ENCODE peak calls at places on chromosomes 5 and 9, in seven cellular contexts. O is GM23338, T is breast epithelium, A is GM12892, R is stomach, E is HCT116, V is suprapubic skin. Y is an unnamed sample.

GRCh38 chr5:89280103-89281037 is 397.4 kb upstream of the MEF2C start:
- DNase-seq in O (no peak), V (no peak), A (no peak), E (no peak), T (no peak), R (no peak), Y (no peak)

GRCh38 chr9:6382681-6383080 is 30.3 kb upstream of the UHRF2 start:
- DNase-seq in R (no peak), E (no peak), O (no peak), V (no peak), T (no peak), A (no peak), Y (no peak)

GRCh38 chr5:65506961-65507360 is 25.2 kb upstream of the ADAMTS6 start:
- DNase-seq in E (no peak), V (no peak), A (no peak), R (no peak), O (no peak), T (no peak), Y (no peak)

GRCh38 chr5:84524491-84524890 is 139.8 kb upstream of the EDIL3 start:
- DNase-seq in A (no peak), E (no peak), O (no peak), R (no peak), T (no peak), V (no peak), Y (no peak)

GRCh38 chr5:77957931-77958476 is 181.9 kb upstream of the TBCA start:
- DNase-seq in R (no peak), V (no peak), E (no peak), A (no peak), O (peak; percentile 62), T (no peak), Y (no peak)

GRCh38 chr5:57175586-57175985 is 1.7 kb downstream of the GPBP1 start:
- DNase-seq in T (no peak), A (no peak), E (no peak), O (peak; percentile 50), R (no peak), V (no peak), Y (no peak)

GRCh38 chr9:98230354-98230753 is 25.1 kb downstream of the TBC1D2 start:
- DNase-seq in R (no peak), E (no peak), A (no peak), V (no peak), O (no peak), T (no peak), Y (no peak)

GRCh38 chr5:149264432-149265069 is 7.1 kb upstream of the AFAP1L1 start:
- DNase-seq in A (no peak), E (peak; percentile 51), T (no peak), V (no peak), R (peak; percentile 60), O (peak; percentile 95), Y (no peak)

GRCh38 chr9:91126761-91127420 is 234.8 kb downstream of the AUH start:
- DNase-seq in A (no peak), T (no peak), V (no peak), O (no peak), R (no peak), E (no peak), Y (no peak)

GRCh38 chr5:115246361-115246991 is 16.2 kb downstream of the PGGT1B start:
- DNase-seq in E (peak; percentile 35), A (no peak), R (no peak), O (peak; percentile 75), V (no peak), T (no peak), Y (no peak)

GRCh38 chr5:160133071-160133917 is 14.0 kb upstream of the PWWP2A start:
- DNase-seq in T (peak; percentile 25), V (no peak), O (peak; percentile 86), E (no peak), R (peak; percentile 35), A (no peak), Y (no peak)

GRCh38 chr5:154005648-154006047 is 33.1 kb downstream of the FAM114A2 start:
- DNase-seq in R (no peak), E (no peak), V (no peak), A (no peak), O (no peak), T (no peak), Y (no peak)

GRCh38 chr9:114803886-114804285 is 2.0 kb downstream of the TNFSF15 start:
- DNase-seq in O (no peak), T (no peak), E (no peak), A (no peak), R (no peak), V (no peak), Y (no peak)

GRCh38 chr9:134983506-134984371 is 66.0 kb upstream of the FCN1 start:
- DNase-seq in A (no peak), O (no peak), T (no peak), V (peak; percentile 60), E (no peak), R (no peak), Y (no peak)

GRCh38 chr5:32805966-32806626 is 95.0 kb downstream of the NPR3 start:
- DNase-seq in T (no peak), E (no peak), O (no peak), R (no peak), V (no peak), A (no peak), Y (peak; percentile 35)

GRCh38 chr9:95268681-95269080 is 48.8 kb downstream of the FANCC start:
- DNase-seq in E (peak; percentile 10), O (peak; percentile 62), V (no peak), T (no peak), R (no peak), A (no peak), Y (no peak)

GRCh38 chr5:135671052-135671451 is 92.3 kb upstream of the CXCL14 start:
- DNase-seq in O (no peak), V (no peak), T (no peak), A (no peak), E (no peak), R (no peak), Y (no peak)

GRCh38 chr5:118698774-118699173 is 289.6 kb downstream of the DTWD2 start:
- DNase-seq in O (peak; percentile 71), V (no peak), A (no peak), T (no peak), R (no peak), E (no peak), Y (no peak)

GRCh38 chr9:70304810-70305209 is 46.0 kb downstream of the SMC5 start:
- DNase-seq in E (no peak), O (no peak), A (no peak), V (no peak), T (no peak), R (no peak), Y (no peak)

GRCh38 chr5:13658761-13659160 is 285.7 kb downstream of the DNAH5 start:
- DNase-seq in T (no peak), V (no peak), O (no peak), E (no peak), A (no peak), R (no peak), Y (no peak)

GRCh38 chr9:89463986-89464901 is 33.7 kb downstream of the SEMA4D start:
- DNase-seq in O (no peak), E (no peak), R (peak; percentile 47), T (peak; percentile 32), V (no peak), A (peak; percentile 61), Y (no peak)

GRCh38 chr5:53438486-53439472 is 41.6 kb upstream of the FST start:
- DNase-seq in O (no peak), T (no peak), R (no peak), E (no peak), V (no peak), A (no peak), Y (no peak)

DNA sequence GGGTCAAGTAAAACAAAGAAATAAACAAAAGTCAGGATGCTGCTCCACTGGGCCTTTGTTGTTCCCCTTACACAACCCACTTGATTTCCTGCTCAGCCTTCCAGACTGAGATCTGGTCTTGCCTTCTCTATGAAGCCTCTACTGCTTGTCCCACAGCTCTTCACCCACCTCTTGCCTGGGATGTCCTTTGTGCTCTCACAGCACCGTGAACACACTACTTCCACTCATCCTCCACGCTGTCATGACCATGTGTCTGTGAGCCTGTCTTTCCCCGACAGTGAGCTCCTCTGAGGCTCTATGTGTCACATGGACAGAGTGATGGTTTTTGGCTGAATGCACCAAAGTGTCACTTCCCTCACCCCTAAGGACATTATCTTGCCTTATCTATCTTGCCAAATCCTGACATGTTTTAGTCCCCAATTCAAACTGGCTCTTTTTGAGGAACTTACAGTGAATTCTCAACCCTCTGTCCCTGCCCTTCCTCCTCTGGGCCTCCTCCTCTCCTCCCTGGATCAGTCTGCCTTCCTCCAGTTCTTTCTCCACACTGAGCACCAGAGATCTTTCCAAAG is 11.3 kb downstream of the PHYKPL start:
- DNase-seq in A (no peak), E (no peak), T (no peak), R (no peak), V (no peak), O (no peak), Y (no peak)
- TF ChIP-seq POLR2AphosphoS5 in A (peak; percentile 59), E (no peak), T (no peak), R (no peak), V (no peak), O (no peak), Y (no peak)

GRCh38 chr5:73122875-73123810 is 2.8 kb downstream of the TMEM171 start:
- DNase-seq in A (no peak), V (no peak), T (no peak), R (no peak), E (no peak), O (peak; percentile 66), Y (no peak)
- TF ChIP-seq POLR2AphosphoS5 in A (no peak), V (no peak), T (no peak), R (no peak), E (no peak), O (no peak), Y (no peak)

GRCh38 chr9:136342191-136343120 is 15.1 kb downstream of the GPSM1 start:
- DNase-seq in E (no peak), T (peak; percentile 75), A (peak; percentile 72), O (peak; percentile 88), R (peak; percentile 92), V (no peak), Y (no peak)
- TF ChIP-seq POLR2AphosphoS5 in E (no peak), T (no peak), A (no peak), O (no peak), R (no peak), V (no peak), Y (no peak)

DNA sequence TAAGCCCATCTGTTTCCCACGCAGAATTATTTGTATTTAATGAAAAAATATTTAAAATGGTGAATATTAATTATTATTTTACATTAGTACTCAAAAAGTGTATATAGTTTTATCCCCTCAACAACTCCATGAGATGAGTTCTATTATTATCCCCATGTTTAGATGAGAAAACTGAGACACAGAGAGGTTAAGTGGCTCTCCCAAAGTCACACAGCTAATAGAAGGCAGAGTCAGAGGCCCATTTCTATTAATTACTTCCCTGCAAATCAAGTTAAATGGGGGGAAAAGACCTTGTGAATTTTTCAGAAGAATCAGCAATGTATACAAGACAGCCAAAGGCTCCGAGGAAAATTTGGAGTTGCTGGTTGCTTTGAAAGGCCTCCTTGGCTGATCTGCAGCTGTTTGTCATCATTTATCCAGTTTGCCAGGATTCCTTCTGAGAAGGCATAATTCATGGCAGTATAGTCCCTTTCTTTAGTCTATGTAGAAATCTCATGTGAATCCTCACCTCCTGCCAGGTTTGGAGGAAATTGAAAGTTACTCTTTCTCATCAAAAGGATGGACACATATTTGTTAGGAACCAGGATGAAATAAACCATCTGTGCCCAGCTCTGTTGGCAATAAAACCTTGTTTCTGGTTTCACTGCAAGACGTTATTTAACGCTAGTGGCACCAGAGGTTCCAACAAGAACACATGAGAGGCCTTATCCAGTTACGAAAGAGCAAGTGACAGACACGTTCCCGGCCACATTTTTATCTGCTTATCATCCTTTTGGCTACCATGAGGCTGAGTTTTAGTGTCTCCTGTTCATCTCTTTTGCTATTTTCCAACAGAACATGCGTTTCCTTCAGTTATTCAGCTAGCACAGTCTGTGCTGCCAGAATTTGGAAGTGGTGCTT is 631 bp downstream of the FYB1 start:
- DNase-seq in R (no peak), T (no peak), O (no peak), V (no peak), E (no peak), A (no peak), Y (no peak)
- TF ChIP-seq POLR2AphosphoS5 in R (no peak), T (no peak), O (no peak), V (no peak), E (no peak), A (no peak), Y (no peak)

Y was measured in Panc1.